ENCODE peak calls at places on chromosomes 12 and 14, in seven cellular contexts. One of them, this sample, is unnamed.

GRCh38 chr12:121238604-121239334 is 28.8 kb downstream of the P2RX4 start:
- DNase-seq in EH: no peak
- DNase-seq in Karpas-422: no peak
- DNase-seq in RWPE1: no peak
- DNase-seq in gastrocnemius medialis: no peak
- DNase-seq in activated CD4-positive, alpha-beta T cell treated with anti-CD3 and anti-CD28 coated beads for 24 hours: no peak
- DNase-seq in T-helper 17 cell: no peak
- DNase-seq in this sample: no peak

GRCh38 chr12:131856366-131857097 is 28.3 kb downstream of the MMP17 start:
- DNase-seq in EH: no peak
- DNase-seq in Karpas-422: no peak
- DNase-seq in RWPE1: no peak
- DNase-seq in gastrocnemius medialis: no peak
- DNase-seq in activated CD4-positive, alpha-beta T cell treated with anti-CD3 and anti-CD28 coated beads for 24 hours: no peak
- DNase-seq in T-helper 17 cell: no peak
- DNase-seq in this sample: no peak

GRCh38 chr14:58501214-58501816 is 73.8 kb downstream of the KIAA0586 start:
- DNase-seq in EH: peak
- DNase-seq in Karpas-422: peak
- DNase-seq in RWPE1: peak
- DNase-seq in gastrocnemius medialis: no peak
- DNase-seq in activated CD4-positive, alpha-beta T cell treated with anti-CD3 and anti-CD28 coated beads for 24 hours: no peak
- DNase-seq in T-helper 17 cell: no peak
- DNase-seq in this sample: no peak

GRCh38 chr14:54354968-54355641 is 41.7 kb upstream of the CDKN3 start:
- DNase-seq in EH: no peak
- DNase-seq in Karpas-422: no peak
- DNase-seq in RWPE1: no peak
- DNase-seq in gastrocnemius medialis: no peak
- DNase-seq in activated CD4-positive, alpha-beta T cell treated with anti-CD3 and anti-CD28 coated beads for 24 hours: no peak
- DNase-seq in T-helper 17 cell: no peak
- DNase-seq in this sample: no peak

GRCh38 chr12:85445060-85445938 is 165.3 kb downstream of the ALX1 start:
- DNase-seq in EH: no peak
- DNase-seq in Karpas-422: no peak
- DNase-seq in RWPE1: no peak
- DNase-seq in gastrocnemius medialis: no peak
- DNase-seq in activated CD4-positive, alpha-beta T cell treated with anti-CD3 and anti-CD28 coated beads for 24 hours: no peak
- DNase-seq in T-helper 17 cell: no peak
- DNase-seq in this sample: no peak

GRCh38 chr12:107086314-107086713 is 7.0 kb downstream of the CRY1 start:
- DNase-seq in EH: no peak
- DNase-seq in Karpas-422: no peak
- DNase-seq in RWPE1: no peak
- DNase-seq in gastrocnemius medialis: no peak
- DNase-seq in activated CD4-positive, alpha-beta T cell treated with anti-CD3 and anti-CD28 coated beads for 24 hours: no peak
- DNase-seq in T-helper 17 cell: no peak
- DNase-seq in this sample: no peak

GRCh38 chr12:15899282-15899870 is 11.8 kb upstream of the DERA start:
- DNase-seq in EH: peak
- DNase-seq in Karpas-422: peak
- DNase-seq in RWPE1: peak
- DNase-seq in gastrocnemius medialis: no peak
- DNase-seq in activated CD4-positive, alpha-beta T cell treated with anti-CD3 and anti-CD28 coated beads for 24 hours: no peak
- DNase-seq in T-helper 17 cell: no peak
- DNase-seq in this sample: no peak

GRCh38 chr14:19800282-19801117 is 3.1 kb upstream of the OR4N2 start:
- DNase-seq in EH: no peak
- DNase-seq in Karpas-422: no peak
- DNase-seq in RWPE1: no peak
- DNase-seq in gastrocnemius medialis: no peak
- DNase-seq in activated CD4-positive, alpha-beta T cell treated with anti-CD3 and anti-CD28 coated beads for 24 hours: no peak
- DNase-seq in T-helper 17 cell: no peak
- DNase-seq in this sample: no peak

GRCh38 chr12:93862424-93862823 is 185.2 kb downstream of the CRADD start:
- DNase-seq in EH: peak
- DNase-seq in Karpas-422: no peak
- DNase-seq in RWPE1: no peak
- DNase-seq in gastrocnemius medialis: no peak
- DNase-seq in activated CD4-positive, alpha-beta T cell treated with anti-CD3 and anti-CD28 coated beads for 24 hours: no peak
- DNase-seq in T-helper 17 cell: no peak
- DNase-seq in this sample: peak

This sample was measured in tibial nerve.